ENCODE peak calls at places on chromosomes 4 and X, in four cellular contexts. One of them, this sample, is unnamed.

GRCh38 chrX:10938371-10938982 is 172.7 kb upstream of the HCCS start:
- DNase-seq in psoas muscle: no peak
- DNase-seq in substantia nigra: no peak
- DNase-seq in small intestine: no peak
- DNase-seq in this sample: no peak

GRCh38 chr4:125849869-125850268 is 535.1 kb downstream of the FAT4 start:
- DNase-seq in psoas muscle: no peak
- DNase-seq in substantia nigra: no peak
- DNase-seq in small intestine: no peak
- DNase-seq in this sample: no peak

GRCh38 chrX:11434607-11435006 is 141.4 kb downstream of the AMELX start:
- DNase-seq in psoas muscle: no peak
- DNase-seq in substantia nigra: no peak
- DNase-seq in small intestine: no peak
- DNase-seq in this sample: no peak

GRCh38 chrX:66766318-66766717 is 127.4 kb upstream of the EDA2R start:
- DNase-seq in psoas muscle: no peak
- DNase-seq in substantia nigra: no peak
- DNase-seq in small intestine: no peak
- DNase-seq in this sample: no peak

GRCh38 chr4:38625508-38625907 is 38.5 kb upstream of the KLF3 start:
- DNase-seq in psoas muscle: no peak
- DNase-seq in substantia nigra: no peak
- DNase-seq in small intestine: no peak
- DNase-seq in this sample: no peak

GRCh38 chr4:78544681-78545080 is 6.9 kb upstream of the ANXA3 start:
- DNase-seq in psoas muscle: no peak
- DNase-seq in substantia nigra: no peak
- DNase-seq in small intestine: no peak
- DNase-seq in this sample: no peak

GRCh38 chr4:80367737-80368136 is 32.2 kb downstream of the CFAP299 start:
- DNase-seq in psoas muscle: no peak
- DNase-seq in substantia nigra: no peak
- DNase-seq in small intestine: no peak
- DNase-seq in this sample: no peak

GRCh38 chrX:40871385-40872082 is 136.2 kb upstream of the MED14 start:
- DNase-seq in psoas muscle: no peak
- DNase-seq in substantia nigra: no peak
- DNase-seq in small intestine: no peak
- DNase-seq in this sample: no peak

GRCh38 chr4:2944091-2944482 is 19.1 kb downstream of the NOP14 start:
- DNase-seq in psoas muscle: peak
- DNase-seq in substantia nigra: no peak
- DNase-seq in small intestine: no peak
- DNase-seq in this sample: no peak

GRCh38 chr4:170538821-170539473 is 449.2 kb upstream of the AADAT start:
- DNase-seq in psoas muscle: no peak
- DNase-seq in substantia nigra: no peak
- DNase-seq in small intestine: no peak
- DNase-seq in this sample: no peak

GRCh38 chr4:182975806-182976205 is 58.6 kb upstream of the DCTD start:
- DNase-seq in psoas muscle: no peak
- DNase-seq in substantia nigra: no peak
- DNase-seq in small intestine: no peak
- DNase-seq in this sample: no peak

GRCh38 chr4:155849042-155849441 is 17.0 kb downstream of the ASIC5 start:
- DNase-seq in psoas muscle: no peak
- DNase-seq in substantia nigra: no peak
- DNase-seq in small intestine: no peak
- DNase-seq in this sample: no peak

GRCh38 chrX:22097295-22097694 is 65.2 kb downstream of the PHEX start:
- DNase-seq in psoas muscle: no peak
- DNase-seq in substantia nigra: no peak
- DNase-seq in small intestine: peak
- DNase-seq in this sample: no peak

GRCh38 chr4:28886934-28887333 is 1833.2 kb upstream of the PCDH7 start:
- DNase-seq in psoas muscle: no peak
- DNase-seq in substantia nigra: no peak
- DNase-seq in small intestine: no peak
- DNase-seq in this sample: no peak

GRCh38 chr4:166301266-166301665 is 428.2 kb downstream of the TLL1 start:
- DNase-seq in psoas muscle: no peak
- DNase-seq in substantia nigra: no peak
- DNase-seq in small intestine: no peak
- DNase-seq in this sample: no peak

GRCh38 chr4:35934370-35934981 is 309.8 kb downstream of the ARAP2 start:
- DNase-seq in psoas muscle: no peak
- DNase-seq in substantia nigra: no peak
- DNase-seq in small intestine: peak
- DNase-seq in this sample: no peak

GRCh38 chrX:108224727-108225455 is 133.3 kb downstream of the ATG4A start:
- DNase-seq in psoas muscle: peak
- DNase-seq in substantia nigra: no peak
- DNase-seq in small intestine: peak
- DNase-seq in this sample: peak

GRCh38 chr4:76250962-76251361 is 559 bp upstream of the FAM47E start:
- DNase-seq in psoas muscle: no peak
- DNase-seq in substantia nigra: no peak
- DNase-seq in small intestine: no peak
- DNase-seq in this sample: no peak

GRCh38 chr4:71229477-71230257 is 109.2 kb upstream of the SLC4A4 start:
- DNase-seq in psoas muscle: no peak
- DNase-seq in substantia nigra: peak
- DNase-seq in small intestine: peak
- DNase-seq in this sample: no peak

GRCh38 chr4:156896536-156896935 is 75.1 kb downstream of the PDGFC start:
- DNase-seq in psoas muscle: no peak
- DNase-seq in substantia nigra: no peak
- DNase-seq in small intestine: no peak
- DNase-seq in this sample: no peak

GRCh38 chr4:113901994-113902787 is 77.3 kb downstream of the ARSJ start:
- DNase-seq in psoas muscle: no peak
- DNase-seq in substantia nigra: no peak
- DNase-seq in small intestine: peak
- DNase-seq in this sample: no peak

GRCh38 chr4:153936121-153936520 is 147.2 kb upstream of the SFRP2 start:
- DNase-seq in psoas muscle: no peak
- DNase-seq in substantia nigra: no peak
- DNase-seq in small intestine: no peak
- DNase-seq in this sample: no peak

GRCh38 chrX:153917814-153918213 is 8.2 kb downstream of the ARHGAP4 start:
- DNase-seq in psoas muscle: no peak
- DNase-seq in substantia nigra: no peak
- DNase-seq in small intestine: no peak
- DNase-seq in this sample: no peak

GRCh38 chrX:1528884-1529203 is 8.1 kb downstream of the P2RY8 start:
- DNase-seq in psoas muscle: no peak
- DNase-seq in substantia nigra: no peak
- DNase-seq in small intestine: no peak
- DNase-seq in this sample: no peak

GRCh38 chr4:26028793-26029511 is 114.9 kb downstream of the SMIM20 start:
- DNase-seq in psoas muscle: peak
- DNase-seq in substantia nigra: peak
- DNase-seq in small intestine: peak
- DNase-seq in this sample: peak

GRCh38 chr4:56757270-56757746 is 64.2 kb downstream of the SPINK2 start:
- DNase-seq in psoas muscle: no peak
- DNase-seq in substantia nigra: no peak
- DNase-seq in small intestine: no peak
- DNase-seq in this sample: no peak

GRCh38 chrX:51893931-51894696 is 691 bp downstream of the MAGED1 start:
- DNase-seq in psoas muscle: no peak
- DNase-seq in substantia nigra: no peak
- DNase-seq in small intestine: peak
- DNase-seq in this sample: no peak

GRCh38 chr4:72567036-72567435 is 2.0 kb downstream of the ADAMTS3 start:
- DNase-seq in psoas muscle: no peak
- DNase-seq in substantia nigra: no peak
- DNase-seq in small intestine: no peak
- DNase-seq in this sample: no peak
- H3K27ac ChIP-seq in psoas muscle: no peak
- H3K27ac ChIP-seq in substantia nigra: no peak
- H3K27ac ChIP-seq in small intestine: no peak
- H3K27ac ChIP-seq in this sample: no peak

GRCh38 chr4:122602277-122603142 is 18.4 kb downstream of the IL21 start:
- DNase-seq in psoas muscle: no peak
- DNase-seq in substantia nigra: no peak
- DNase-seq in small intestine: peak
- DNase-seq in this sample: peak

GRCh38 chr4:122604146-122604545 is 16.7 kb downstream of the IL21 start:
- DNase-seq in psoas muscle: no peak
- DNase-seq in substantia nigra: no peak
- DNase-seq in small intestine: no peak
- DNase-seq in this sample: no peak

GRCh38 chr4:122606364-122607043 is 14.4 kb downstream of the IL21 start:
- DNase-seq in psoas muscle: no peak
- DNase-seq in substantia nigra: no peak
- DNase-seq in small intestine: no peak
- DNase-seq in this sample: no peak

GRCh38 chr4:122603156-122603574 is 17.7 kb downstream of the IL21 start:
- DNase-seq in psoas muscle: no peak
- DNase-seq in substantia nigra: no peak
- DNase-seq in small intestine: no peak
- DNase-seq in this sample: no peak
- H3K27ac ChIP-seq in psoas muscle: no peak
- H3K27ac ChIP-seq in substantia nigra: no peak
- H3K27ac ChIP-seq in small intestine: no peak
- H3K27ac ChIP-seq in this sample: no peak

DNA sequence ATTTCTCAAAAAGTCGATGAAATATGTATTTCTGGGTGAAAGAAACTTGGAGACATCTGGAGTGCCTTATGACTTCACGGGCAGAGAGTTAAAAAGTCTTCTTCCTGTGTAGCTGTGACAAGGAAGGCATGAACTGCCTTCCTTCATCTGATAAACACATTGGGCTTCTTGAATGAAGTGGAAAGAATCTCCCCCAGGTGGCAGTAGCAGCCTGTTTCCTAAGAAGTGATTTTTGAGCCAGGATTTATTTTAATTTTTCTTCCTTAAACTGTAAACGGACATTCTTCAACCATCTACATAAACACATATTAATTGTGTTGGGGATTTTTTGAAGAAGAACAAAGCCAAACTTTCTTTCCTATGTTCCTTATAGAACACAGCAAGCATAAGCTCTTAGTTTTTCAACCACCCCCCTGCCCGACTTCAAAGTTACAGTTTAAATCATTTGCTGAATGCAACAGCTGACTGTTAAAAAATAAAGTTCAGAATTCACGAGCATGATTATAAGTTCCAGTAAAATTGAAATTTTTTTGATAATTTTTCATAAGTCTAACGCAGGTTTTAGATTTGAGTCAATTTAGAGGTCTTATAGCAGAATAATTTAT is 980 bp upstream of the GIMD1 start:
- DNase-seq in psoas muscle: no peak
- DNase-seq in substantia nigra: no peak
- DNase-seq in small intestine: peak
- DNase-seq in this sample: peak
- H3K27ac ChIP-seq in psoas muscle: no peak
- H3K27ac ChIP-seq in substantia nigra: no peak
- H3K27ac ChIP-seq in small intestine: no peak
- H3K27ac ChIP-seq in this sample: no peak

DNA sequence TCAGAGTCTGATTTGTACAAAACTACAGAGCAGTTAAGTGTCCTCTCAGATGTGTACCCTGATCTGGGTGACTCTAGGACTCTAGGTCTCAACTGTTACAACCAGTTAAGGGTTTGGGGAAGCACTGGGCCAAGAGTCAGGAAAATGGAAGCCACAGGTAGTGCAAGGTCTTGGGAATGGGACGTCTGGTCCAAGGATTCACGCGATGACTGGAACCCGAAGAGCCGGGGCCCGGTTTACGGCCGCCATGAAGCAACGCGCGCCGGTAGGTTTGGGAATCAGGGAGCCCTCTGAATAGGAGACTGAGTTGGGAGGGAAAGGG is 321 bp upstream of the HPRT1 start:
- DNase-seq in psoas muscle: no peak
- DNase-seq in substantia nigra: no peak
- DNase-seq in small intestine: no peak
- DNase-seq in this sample: peak
- H3K27ac ChIP-seq in psoas muscle: peak
- H3K27ac ChIP-seq in substantia nigra: no peak
- H3K27ac ChIP-seq in small intestine: no peak
- H3K27ac ChIP-seq in this sample: no peak

GRCh38 chr4:168549145-168549544 is 52.3 kb downstream of the PALLD start:
- DNase-seq in psoas muscle: no peak
- DNase-seq in substantia nigra: no peak
- DNase-seq in small intestine: no peak
- DNase-seq in this sample: no peak
- H3K27ac ChIP-seq in psoas muscle: no peak
- H3K27ac ChIP-seq in substantia nigra: no peak
- H3K27ac ChIP-seq in small intestine: no peak
- H3K27ac ChIP-seq in this sample: no peak

GRCh38 chr4:8242782-8243556 is 26.6 kb upstream of the HTRA3 start:
- DNase-seq in psoas muscle: no peak
- DNase-seq in substantia nigra: no peak
- DNase-seq in small intestine: no peak
- DNase-seq in this sample: no peak
- H3K27ac ChIP-seq in psoas muscle: no peak
- H3K27ac ChIP-seq in substantia nigra: no peak
- H3K27ac ChIP-seq in small intestine: no peak
- H3K27ac ChIP-seq in this sample: no peak

DNA sequence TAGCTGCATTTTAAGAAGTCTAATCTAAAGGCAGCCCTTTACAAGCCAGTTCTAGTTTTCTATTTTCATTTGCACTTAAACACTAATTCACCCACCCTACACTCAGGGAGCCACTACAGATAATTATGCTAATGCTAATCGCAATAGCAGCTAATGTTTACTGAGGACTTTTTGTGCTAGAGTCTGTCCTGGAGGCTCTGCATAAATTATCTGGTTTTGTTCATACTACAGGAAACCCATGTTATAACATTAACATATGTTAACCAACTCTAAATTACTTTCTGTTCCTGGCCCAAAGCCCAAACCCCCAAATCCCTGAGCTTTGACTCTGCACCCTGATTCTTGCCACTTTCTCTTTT is 476 bp upstream of the RADX start:
- DNase-seq in psoas muscle: no peak
- DNase-seq in substantia nigra: no peak
- DNase-seq in small intestine: no peak
- DNase-seq in this sample: no peak
- H3K27ac ChIP-seq in psoas muscle: no peak
- H3K27ac ChIP-seq in substantia nigra: peak
- H3K27ac ChIP-seq in small intestine: no peak
- H3K27ac ChIP-seq in this sample: no peak

This sample was measured in iPS DF 6.9.